ENCODE peak calls at places on chromosomes 3 and 15, in eight cellular contexts. I is mammary epithelial cell, M is cardiac muscle cell, A is adrenal gland, K is AG04450, N is esophagus muscularis mucosa, S is choroid plexus epithelial cell, H is right atrium auricular region. U is an unnamed sample.
A peak's percentile ranks its signal among the peaks of the same experiment; 100 is the strongest.

GRCh38 chr15:70855764-70856163 is 1.8 kb upstream of the LARP6 start:
- DNase-seq in S (no peak), A (no peak), N (peak; percentile 14), M (no peak), K (no peak), I (no peak), H (no peak), U (no peak)

GRCh38 chr3:88105325-88105724 is 44.4 kb upstream of the C3orf38 start:
- DNase-seq in N (no peak), M (no peak), I (no peak), H (no peak), S (peak; percentile 41), K (no peak), A (no peak), U (no peak)

GRCh38 chr15:100252779-100253417 is 88.9 kb downstream of the ADAMTS17 start:
- DNase-seq in I (no peak), H (no peak), A (peak; percentile 59), N (no peak), M (no peak), S (no peak), K (no peak), U (no peak)

GRCh38 chr3:116667791-116668190 is 41.8 kb upstream of the TUSC7 start:
- DNase-seq in I (no peak), N (no peak), K (no peak), S (no peak), M (no peak), A (no peak), H (no peak), U (no peak)

GRCh38 chr3:139016430-139017048 is 4.2 kb downstream of the PRR23B start:
- DNase-seq in M (no peak), N (no peak), I (no peak), S (no peak), A (no peak), H (no peak), K (no peak), U (no peak)

GRCh38 chr15:41585140-41586047 is 26.4 kb downstream of the TYRO3 start:
- DNase-seq in H (peak; percentile 66), S (peak; percentile 64), A (peak; percentile 69), M (peak; percentile 47), N (no peak), I (peak; percentile 55), K (no peak), U (peak; percentile 40)

GRCh38 chr3:195739561-195740111 is 18.9 kb downstream of the MUC20 start:
- DNase-seq in H (no peak), N (no peak), A (no peak), M (no peak), S (no peak), K (no peak), I (no peak), U (no peak)

GRCh38 chr3:13110678-13111116 is 37.5 kb upstream of the IQSEC1 start:
- DNase-seq in K (no peak), A (no peak), H (no peak), N (no peak), S (no peak), M (no peak), I (peak; percentile 52), U (peak; percentile 18)

GRCh38 chr3:138946554-138947302 is at the start of the genes FOXL2 and FOXL2NB:
- DNase-seq in M (peak; percentile 69), A (peak; percentile 71), K (no peak), N (no peak), S (peak; percentile 70), H (no peak), I (peak; percentile 48), U (peak; percentile 72)

GRCh38 chr3:44682182-44682896 is 30.1 kb upstream of the ZNF502 start:
- DNase-seq in S (peak; percentile 14), I (peak; percentile 39), M (no peak), H (no peak), A (no peak), K (no peak), N (no peak), U (no peak)

GRCh38 chr3:187072102-187072501 is 67.2 kb downstream of the RPL39L start:
- DNase-seq in K (no peak), I (no peak), M (no peak), A (no peak), H (no peak), N (no peak), S (no peak), U (no peak)

GRCh38 chr3:180875071-180875698 is 37.3 kb upstream of the FXR1 start:
- DNase-seq in I (no peak), H (no peak), K (no peak), N (no peak), S (no peak), A (no peak), M (peak; percentile 1), U (no peak)

GRCh38 chr3:129441782-129442181 is 1.8 kb downstream of the IFT122 start:
- DNase-seq in I (no peak), K (no peak), M (peak; percentile 14), S (peak; percentile 71), A (no peak), N (no peak), H (no peak), U (peak; percentile 78)

GRCh38 chr3:196541684-196542445 is 26.5 kb downstream of the WDR53 start:
- DNase-seq in M (no peak), K (no peak), N (no peak), A (no peak), S (no peak), I (no peak), H (no peak), U (no peak)

GRCh38 chr3:54344601-54345216 is 222.4 kb downstream of the CACNA2D3 start:
- DNase-seq in A (no peak), N (no peak), S (no peak), I (no peak), M (no peak), H (no peak), K (no peak), U (no peak)

GRCh38 chr15:89785064-89785770 is 9.1 kb downstream of the MESP2 start:
- DNase-seq in I (no peak), N (no peak), A (no peak), M (no peak), K (no peak), H (no peak), S (no peak), U (no peak)

GRCh38 chr3:105907790-105908189 is 39.0 kb upstream of the CBLB start:
- DNase-seq in M (no peak), S (peak; percentile 14), A (no peak), H (no peak), K (no peak), N (no peak), I (no peak), U (no peak)

GRCh38 chr3:161890147-161890625 is 393.6 kb downstream of the OTOL1 start:
- DNase-seq in I (peak; percentile 62), S (peak; percentile 98), K (peak; percentile 91), M (no peak), N (no peak), H (no peak), A (no peak), U (peak; percentile 98)

GRCh38 chr3:188212308-188212969 is 58.5 kb downstream of the LPP start:
- DNase-seq in H (peak; percentile 57), S (peak; percentile 62), A (peak; percentile 17), N (peak; percentile 95), I (no peak), M (peak; percentile 55), K (peak; percentile 83), U (peak; percentile 54)

GRCh38 chr15:80773122-80773551 is 6.0 kb upstream of the CEMIP start:
- DNase-seq in I (no peak), K (no peak), N (no peak), M (no peak), S (peak; percentile 98), A (no peak), H (no peak), U (peak; percentile 18)

GRCh38 chr3:96491023-96491422 is 323.4 kb upstream of the EPHA6 start:
- DNase-seq in A (no peak), S (no peak), N (no peak), K (no peak), H (no peak), M (no peak), I (no peak), U (no peak)

GRCh38 chr15:57395292-57395691 is 19.0 kb downstream of the CGNL1 start:
- DNase-seq in N (no peak), H (no peak), A (peak; percentile 63), S (peak; percentile 74), M (no peak), I (peak; percentile 52), K (no peak), U (peak; percentile 54)

GRCh38 chr3:75171632-75172230 is 492.4 kb upstream of the FRG2C start:
- DNase-seq in S (peak; percentile 49), A (no peak), H (no peak), N (no peak), K (no peak), I (no peak), M (no peak), U (no peak)

GRCh38 chr3:22029480-22029879 is 278.5 kb upstream of the ZNF385D start:
- DNase-seq in S (no peak), I (no peak), A (no peak), N (no peak), M (no peak), H (no peak), K (no peak), U (no peak)
- TF ChIP-seq CTCF in S (no peak), I (no peak), A (no peak), N (no peak), M (no peak), H (no peak), K (no peak), U (no peak)

GRCh38 chr3:18376682-18377081 is 48.5 kb downstream of the SATB1 start:
- DNase-seq in M (no peak), K (no peak), A (no peak), I (no peak), N (no peak), H (no peak), S (no peak), U (no peak)

GRCh38 chr3:18379647-18380046 is 45.5 kb downstream of the SATB1 start:
- DNase-seq in I (no peak), S (no peak), K (no peak), N (no peak), A (no peak), H (no peak), M (no peak), U (no peak)

GRCh38 chr3:18382760-18383369 is 42.3 kb downstream of the SATB1 start:
- DNase-seq in S (no peak), A (no peak), H (no peak), N (no peak), I (no peak), K (no peak), M (no peak), U (no peak)

GRCh38 chr3:18372786-18373405 is 52.2 kb downstream of the SATB1 start:
- DNase-seq in K (no peak), N (no peak), H (no peak), M (no peak), I (no peak), A (no peak), S (no peak), U (no peak)

GRCh38 chr3:18378218-18378617 is 46.9 kb downstream of the SATB1 start:
- DNase-seq in I (no peak), N (no peak), M (no peak), H (no peak), K (no peak), S (no peak), A (no peak), U (no peak)
- H3K4me3 ChIP-seq in I (no peak overlapping the region), N (no peak overlapping the region), M (no peak overlapping the region), H (no peak overlapping the region), K (no peak overlapping the region), S (no peak overlapping the region), A (no peak overlapping the region), U (no peak overlapping the region)

GRCh38 chr15:28178727-28179126 is 79.6 kb upstream of the OCA2 start:
- DNase-seq in I (no peak), S (no peak), A (no peak), N (no peak), H (no peak), M (no peak), K (no peak), U (no peak)
- TF ChIP-seq CTCF in I (no peak), S (no peak), A (no peak), N (no peak), H (no peak), M (no peak), K (no peak), U (no peak)

GRCh38 chr3:107662586-107662985 is 139.8 kb downstream of the BBX start:
- DNase-seq in N (no peak), A (no peak), I (no peak), H (no peak), S (peak; percentile 58), K (no peak), M (no peak), U (peak; percentile 18)
- H3K4me3 ChIP-seq in N (peak overlapping the region; percentile 34), A (no peak overlapping the region), I (no peak overlapping the region), H (no peak overlapping the region), S (peak overlapping the region; percentile 7), K (peak overlapping the region; percentile 40), M (no peak overlapping the region), U (no peak overlapping the region)